ENCODE peak calls at places on chromosome 17, in six cellular contexts. H is H9, M is IMR-90, P is fibroblast of lung, Q is neural progenitor cell, Y is HCT116. X is an unnamed sample.

GRCh38 chr17:83161298-83162034 is 82.1 kb downstream of the METRNL start:
- DNase-seq in H (no peak), M (peak; percentile 92), P (peak; percentile 57), Q (no peak), Y (no peak), X (peak; percentile 47)

GRCh38 chr17:12485361-12485911 is 180.3 kb upstream of the MYOCD start:
- DNase-seq in H (no peak), M (peak; percentile 20), P (peak; percentile 8), Q (no peak), Y (no peak), X (peak; percentile 3)

GRCh38 chr17:8072727-8073461 is 14.6 kb downstream of the ALOX12B start:
- DNase-seq in H (peak; percentile 61), M (no peak), P (no peak), Q (peak; percentile 54), Y (no peak), X (no peak)

GRCh38 chr17:1484060-1484535 is 8.4 kb downstream of the MYO1C start:
- DNase-seq in H (peak; percentile 62), M (no peak), P (no peak), Q (no peak), Y (no peak), X (no peak)

GRCh38 chr17:6749519-6749918 is 6.3 kb upstream of the XAF1 start:
- DNase-seq in H (no peak), M (no peak), P (no peak), Q (no peak), Y (no peak), X (no peak)

GRCh38 chr17:75504347-75505151 is 10.8 kb downstream of the CASKIN2 start:
- DNase-seq in H (peak; percentile 84), M (no peak), P (no peak), Q (peak; percentile 67), Y (no peak), X (no peak)

GRCh38 chr17:72136692-72137550 is 16.1 kb downstream of the SOX9 start:
- DNase-seq in H (no peak), M (peak; percentile 85), P (peak; percentile 87), Q (no peak), Y (peak; percentile 61), X (peak; percentile 82)

GRCh38 chr17:1725642-1726511 is 1.4 kb downstream of the WDR81 start:
- DNase-seq in H (no peak), M (no peak), P (no peak), Q (no peak), Y (no peak), X (no peak)

GRCh38 chr17:15457723-15458094 is 9.7 kb downstream of the CDRT4 start:
- DNase-seq in H (no peak), M (no peak), P (no peak), Q (no peak), Y (no peak), X (no peak)

GRCh38 chr17:12637015-12637414 is 28.7 kb upstream of the MYOCD start:
- DNase-seq in H (no peak), M (peak; percentile 99), P (peak; percentile 99), Q (no peak), Y (no peak), X (peak; percentile 98)

GRCh38 chr17:20703781-20704180 is 124.3 kb downstream of the CDRT15L2 start:
- DNase-seq in H (no peak), M (no peak), P (no peak), Q (no peak), Y (no peak), X (no peak)

GRCh38 chr17:2054740-2055493 is at the start of gene HIC1:
- DNase-seq in H (peak; percentile 87), M (peak; percentile 73), P (peak; percentile 74), Q (peak; percentile 90), Y (no peak), X (no peak)

GRCh38 chr17:19911033-19911432 is 43.3 kb upstream of the ULK2 start:
- DNase-seq in H (no peak), M (no peak), P (no peak), Q (peak; percentile 24), Y (no peak), X (no peak)

GRCh38 chr17:17675925-17676534 is 5.2 kb upstream of the RAI1 start:
- DNase-seq in H (peak; percentile 64), M (peak; percentile 52), P (peak; percentile 44), Q (no peak), Y (peak; percentile 48), X (no peak)

DNA sequence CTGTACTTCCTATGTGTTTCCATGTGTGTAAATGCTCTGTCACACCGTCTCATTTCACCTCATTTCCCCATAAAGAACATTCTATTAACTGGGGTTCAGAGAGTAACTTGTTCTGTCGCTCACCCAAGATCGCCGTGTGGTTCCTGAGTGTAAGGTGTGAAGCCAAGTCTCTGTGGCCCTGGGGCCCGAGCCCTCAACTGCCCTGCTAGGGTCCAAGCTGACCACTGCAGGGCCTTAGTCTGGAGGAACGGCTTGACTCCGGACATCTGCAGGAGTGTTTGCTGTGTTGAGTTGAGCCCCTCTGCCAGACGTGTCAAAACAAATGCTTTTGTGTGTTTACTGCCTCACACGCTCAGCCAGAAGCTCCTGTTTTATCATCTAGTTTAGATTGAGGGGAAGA is 244.1 kb downstream of the CCDC182 start:
- DNase-seq in H (no peak), M (no peak), P (no peak), Q (no peak), Y (no peak), X (no peak)
- H3K9ac ChIP-seq in H (no peak overlapping the region), M (no peak overlapping the region), P (no peak overlapping the region), Q (no peak overlapping the region), Y (no peak overlapping the region), X (no peak overlapping the region)

GRCh38 chr17:80509311-80509710 is 32.9 kb upstream of the NPTX1 start:
- DNase-seq in H (no peak), M (no peak), P (no peak), Q (no peak), Y (no peak), X (no peak)

GRCh38 chr17:80510132-80510531 is 33.7 kb upstream of the NPTX1 start:
- DNase-seq in H (no peak), M (no peak), P (no peak), Q (no peak), Y (no peak), X (no peak)

GRCh38 chr17:80512233-80512632 is 32.4 kb upstream of the RPTOR start:
- DNase-seq in H (no peak), M (peak; percentile 79), P (peak; percentile 78), Q (no peak), Y (no peak), X (peak; percentile 67)

GRCh38 chr17:80511222-80512180 is 33.1 kb upstream of the RPTOR start:
- DNase-seq in H (peak; percentile 82), M (no peak), P (no peak), Q (peak; percentile 70), Y (no peak), X (no peak)

GRCh38 chr17:80510772-80511171 is 33.9 kb upstream of the RPTOR start:
- DNase-seq in H (no peak), M (no peak), P (no peak), Q (no peak), Y (no peak), X (no peak)
- H3K27ac ChIP-seq in H (no peak overlapping the region), M (no peak overlapping the region), P (no peak overlapping the region), Q (no peak overlapping the region), Y (no peak overlapping the region), X (no peak overlapping the region)

GRCh38 chr17:61874075-61874474 is 10.7 kb upstream of the BRIP1 start:
- DNase-seq in H (no peak), M (no peak), P (no peak), Q (no peak), Y (no peak), X (no peak)
- H2AFZ ChIP-seq in H (no peak overlapping the region), M (no peak overlapping the region), P (no peak overlapping the region), Q (no peak overlapping the region), Y (no peak overlapping the region), X (no peak overlapping the region)

GRCh38 chr17:50375858-50376538 is 3.0 kb downstream of the EME1 start:
- DNase-seq in H (no peak), M (no peak), P (no peak), Q (no peak), Y (no peak), X (no peak)
- H3K9ac ChIP-seq in H (no peak overlapping the region), M (no peak overlapping the region), P (no peak overlapping the region), Q (no peak overlapping the region), Y (no peak overlapping the region), X (no peak overlapping the region)

X was measured in astrocyte.